ENCODE peak calls at places on chromosomes 4 and X, in four cellular contexts. Q, P, L and I are unnamed samples.

GRCh38 chrX:36640232-36640631 is 367.9 kb upstream of the FAM47C start:
- DNase-seq in P (no peak), L (no peak), Q (no peak), I (no peak)

GRCh38 chr4:126777649-126778048 is 855.1 kb upstream of the INTU start:
- DNase-seq in Q (no peak), L (no peak), P (peak), I (no peak)

GRCh38 chrX:136168929-136169735 is 21.8 kb downstream of the FHL1 start:
- DNase-seq in P (peak), L (peak), Q (no peak), I (peak)

GRCh38 chr4:80128941-80129340 is 55.9 kb upstream of the ANTXR2 start:
- DNase-seq in Q (no peak), L (no peak), P (no peak), I (no peak)

GRCh38 chrX:101658661-101659477 is 781 bp downstream of the ARMCX2 start:
- DNase-seq in Q (peak), L (peak), P (peak), I (peak)

GRCh38 chrX:72037601-72038000 is 94.1 kb downstream of the RTL5 start:
- DNase-seq in Q (no peak), P (no peak), L (no peak), I (no peak)

GRCh38 chr4:140152760-140153418 is 1.1 kb downstream of the MAML3 start:
- DNase-seq in Q (peak), P (peak), L (peak), I (peak)

GRCh38 chrX:26845051-26845450 is 618.1 kb downstream of the PPP4R3C start:
- DNase-seq in L (no peak), Q (no peak), P (peak), I (no peak)

GRCh38 chrX:103918584-103919335 is 43.7 kb upstream of the TMSB15B start:
- DNase-seq in P (peak), Q (peak), L (peak), I (peak)

GRCh38 chr4:39978378-39978775 is 666 bp upstream of the PDS5A start:
- DNase-seq in P (no peak), L (no peak), Q (no peak), I (no peak)

GRCh38 chr4:186570193-186570996 is 15.0 kb upstream of the MTNR1A start:
- DNase-seq in L (no peak), P (peak), Q (no peak), I (no peak)

GRCh38 chr4:7964890-7965662 is 25.4 kb upstream of the AFAP1 start:
- DNase-seq in L (no peak), Q (no peak), P (peak), I (no peak)

GRCh38 chr4:121960801-121961200 is 8.9 kb upstream of the TRPC3 start:
- DNase-seq in Q (no peak), L (no peak), P (no peak), I (no peak)

GRCh38 chr4:168273838-168274237 is 44.7 kb downstream of the DDX60 start:
- DNase-seq in P (no peak), Q (no peak), L (no peak), I (no peak)

GRCh38 chr4:177442623-177443155 is 452 bp upstream of the AGA start:
- DNase-seq in L (no peak), P (no peak), Q (peak), I (no peak)

GRCh38 chr4:141102367-141102766 is 30.9 kb downstream of the RNF150 start:
- DNase-seq in L (no peak), P (peak), Q (no peak), I (no peak)

GRCh38 chr4:64883087-64883926 is 474.1 kb upstream of the TECRL start:
- DNase-seq in P (no peak), L (no peak), Q (no peak), I (no peak)

GRCh38 chr4:48341776-48342558 is 638 bp downstream of the SLAIN2 start:
- DNase-seq in Q (peak), P (no peak), L (peak), I (peak)

GRCh38 chr4:112109455-112110425 is 35.5 kb upstream of the FAM241A start:
- DNase-seq in P (peak), Q (no peak), L (no peak), I (no peak)

GRCh38 chr4:25174674-25175073 is 14.4 kb upstream of the SEPSECS start:
- DNase-seq in L (no peak), Q (no peak), P (no peak), I (no peak)

GRCh38 chr4:74042681-74043080 is 4.2 kb upstream of the CXCL3 start:
- DNase-seq in P (no peak), Q (no peak), L (peak), I (no peak)

GRCh38 chr4:165635261-165635838 is 237.7 kb upstream of the TLL1 start:
- DNase-seq in L (no peak), P (no peak), Q (no peak), I (no peak)

GRCh38 chrX:15472523-15472922 is 20.6 kb downstream of the PIR start:
- DNase-seq in Q (no peak), P (no peak), L (no peak), I (no peak)

GRCh38 chr4:184747034-184747830 is 13.3 kb upstream of the CENPU start:
- DNase-seq in Q (no peak), L (peak), P (no peak), I (no peak)

GRCh38 chr4:2256156-2256731 is 5.7 kb downstream of the MXD4 start:
- DNase-seq in Q (peak), P (no peak), L (peak), I (no peak)

GRCh38 chr4:141158219-141158618 is 24.9 kb upstream of the RNF150 start:
- DNase-seq in L (no peak), Q (no peak), P (no peak), I (no peak)

GRCh38 chr4:113888006-113888405 is 91.4 kb downstream of the ARSJ start:
- DNase-seq in Q (no peak), P (no peak), L (no peak), I (no peak)

DNA sequence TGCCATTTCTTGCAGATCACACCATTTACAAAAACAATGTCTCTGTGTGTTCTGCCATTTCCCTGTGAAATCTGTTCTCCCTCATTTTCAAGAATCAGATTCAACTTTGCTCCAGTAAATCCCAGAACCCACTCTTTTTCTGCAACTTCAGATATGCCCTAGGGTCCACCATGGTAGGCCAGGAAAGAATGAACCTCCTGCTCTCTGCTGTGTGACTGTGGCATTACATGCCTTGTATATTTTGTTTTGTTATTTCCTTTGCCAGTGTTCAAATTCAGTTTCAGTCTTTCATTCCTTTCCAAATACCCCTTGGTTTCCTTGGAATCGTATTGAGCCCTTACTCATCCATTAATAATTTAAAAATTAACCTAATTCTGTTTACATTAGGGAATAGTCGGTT is 290.2 kb upstream of the VCX start:
- DNase-seq in L (no peak), P (no peak), Q (no peak), I (no peak)
- TF ChIP-seq CTCF in L (no peak), P (no peak), Q (no peak), I (peak)

GRCh38 chr4:891747-892146 is 40.4 kb downstream of the GAK start:
- DNase-seq in P (no peak), L (no peak), Q (no peak), I (peak)
- TF ChIP-seq CTCF in P (peak), L (peak), Q (peak), I (no peak)

GRCh38 chrX:152821145-152821765 is 9.3 kb downstream of the CETN2 start:
- DNase-seq in P (no peak), L (peak), Q (no peak), I (peak)
- TF ChIP-seq CTCF in P (peak), L (peak), Q (peak), I (peak)

GRCh38 chrX:48513670-48514069 is 4.9 kb downstream of the PORCN start:
- DNase-seq in P (no peak), L (no peak), Q (no peak), I (no peak)

GRCh38 chrX:48509619-48510018 is 827 bp downstream of the PORCN start:
- DNase-seq in Q (no peak), P (no peak), L (no peak), I (no peak)

GRCh38 chrX:48512371-48512935 is 3.7 kb downstream of the PORCN start:
- DNase-seq in Q (no peak), P (no peak), L (no peak), I (no peak)

GRCh38 chrX:48509245-48509590 is 426 bp downstream of the PORCN start:
- DNase-seq in P (no peak), L (no peak), Q (no peak), I (no peak)

GRCh38 chrX:48511561-48511960 is 2.8 kb downstream of the PORCN start:
- DNase-seq in Q (no peak), P (no peak), L (no peak), I (no peak)
- TF ChIP-seq CTCF in Q (peak), P (no peak), L (peak), I (peak)